ENCODE peak calls at places on chromosomes 4 and X, in eight cellular contexts. X is HepG2, U is GM13977, L is neural crest cell, R is endothelial cell, B is psoas muscle, M is ovary, Z is H1. I is an unnamed sample.

GRCh38 chrX:42176790-42177189 is 253.4 kb upstream of the CASK start:
- DNase-seq in X (no peak), U (no peak), L (no peak), R (no peak), B (no peak), M (no peak), Z (no peak), I (no peak)

GRCh38 chrX:155953055-155953454 is 44.4 kb upstream of the IL9R start:
- DNase-seq in X (no peak), U (no peak), L (no peak), R (no peak), B (no peak), M (no peak), Z (no peak), I (no peak)

GRCh38 chrX:154534526-154535322 is 11.9 kb downstream of the G6PD start:
- DNase-seq in X (peak), U (peak), L (peak), R (peak), B (peak), M (peak), Z (peak), I (peak)

GRCh38 chrX:56813318-56813837 is 84.3 kb downstream of the NBDY start:
- DNase-seq in X (no peak), U (peak), L (no peak), R (no peak), B (no peak), M (no peak), Z (no peak), I (peak)

GRCh38 chr4:76764251-76764650 is 133.7 kb downstream of the SOWAHB start:
- DNase-seq in X (no peak), U (no peak), L (no peak), R (no peak), B (no peak), M (no peak), Z (no peak), I (peak)

GRCh38 chrX:12984629-12985303 is 9.9 kb downstream of the TMSB4X start:
- DNase-seq in X (no peak), U (no peak), L (no peak), R (no peak), B (no peak), M (no peak), Z (no peak), I (no peak)

GRCh38 chr4:78155616-78156105 is 98.5 kb downstream of the FRAS1 start:
- DNase-seq in X (peak), U (no peak), L (no peak), R (no peak), B (no peak), M (no peak), Z (no peak), I (peak)

GRCh38 chrX:120111611-120112010 is 4.1 kb downstream of the RHOXF1 start:
- DNase-seq in X (no peak), U (no peak), L (no peak), R (no peak), B (no peak), M (no peak), Z (no peak), I (no peak)

GRCh38 chr4:1049591-1049905 is 38.1 kb downstream of the FGFRL1 start:
- DNase-seq in X (no peak), U (no peak), L (no peak), R (no peak), B (no peak), M (peak), Z (no peak), I (no peak)

GRCh38 chrX:46704767-46705386 is 54.0 kb downstream of the SLC9A7 start:
- DNase-seq in X (no peak), U (peak), L (no peak), R (no peak), B (no peak), M (no peak), Z (no peak), I (peak)

GRCh38 chr4:123343400-123344060 is 53.1 kb upstream of the SPRY1 start:
- DNase-seq in X (no peak), U (no peak), L (no peak), R (no peak), B (no peak), M (no peak), Z (no peak), I (no peak)

GRCh38 chrX:68672581-68673318 is 25.3 kb downstream of the STARD8 start:
- DNase-seq in X (no peak), U (no peak), L (no peak), R (no peak), B (peak), M (peak), Z (no peak), I (no peak)

GRCh38 chr4:143207555-143207954 is 22.8 kb downstream of the USP38 start:
- DNase-seq in X (peak), U (no peak), L (no peak), R (no peak), B (no peak), M (no peak), Z (no peak), I (peak)

GRCh38 chr4:95267081-95267480 is 281.7 kb downstream of the UNC5C start:
- DNase-seq in X (no peak), U (no peak), L (no peak), R (no peak), B (no peak), M (no peak), Z (no peak), I (no peak)

GRCh38 chr4:101556845-101557244 is 209.5 kb upstream of the PPP3CA start:
- DNase-seq in X (no peak), U (no peak), L (no peak), R (no peak), B (no peak), M (no peak), Z (no peak), I (no peak)

GRCh38 chrX:54479471-54480122 is 16.4 kb downstream of the FGD1 start:
- DNase-seq in X (no peak), U (no peak), L (no peak), R (no peak), B (no peak), M (no peak), Z (no peak), I (no peak)

GRCh38 chr4:4542824-4543485 is 1.1 kb upstream of the STX18 start:
- DNase-seq in X (peak), U (no peak), L (no peak), R (no peak), B (no peak), M (no peak), Z (no peak), I (no peak)

GRCh38 chr4:105572296-105572695 is 19.9 kb downstream of the ARHGEF38 start:
- DNase-seq in X (no peak), U (no peak), L (no peak), R (no peak), B (no peak), M (no peak), Z (no peak), I (no peak)

GRCh38 chrX:9997524-9997923 is 30.4 kb downstream of the CLDN34 start:
- DNase-seq in X (no peak), U (peak), L (no peak), R (no peak), B (no peak), M (no peak), Z (no peak), I (no peak)

GRCh38 chrX:47540754-47541538 is 20.1 kb upstream of the ARAF start:
- DNase-seq in X (peak), U (no peak), L (peak), R (peak), B (peak), M (peak), Z (peak), I (peak)

GRCh38 chr4:79259242-79259641 is 66.6 kb downstream of the NAA11 start:
- DNase-seq in X (no peak), U (no peak), L (no peak), R (no peak), B (no peak), M (no peak), Z (no peak), I (no peak)

GRCh38 chrX:131816551-131817136 is 206.5 kb upstream of the STK26 start:
- DNase-seq in X (no peak), U (peak), L (no peak), R (no peak), B (peak), M (peak), Z (no peak), I (peak)

GRCh38 chrX:131818297-131818936 is 204.7 kb upstream of the STK26 start:
- DNase-seq in X (no peak), U (no peak), L (no peak), R (no peak), B (no peak), M (no peak), Z (no peak), I (no peak)

GRCh38 chrX:131827935-131828334 is 195.2 kb upstream of the STK26 start:
- DNase-seq in X (no peak), U (peak), L (no peak), R (peak), B (no peak), M (no peak), Z (no peak), I (no peak)

GRCh38 chrX:131826572-131826971 is 196.5 kb upstream of the STK26 start:
- DNase-seq in X (no peak), U (no peak), L (no peak), R (no peak), B (no peak), M (no peak), Z (no peak), I (no peak)

DNA sequence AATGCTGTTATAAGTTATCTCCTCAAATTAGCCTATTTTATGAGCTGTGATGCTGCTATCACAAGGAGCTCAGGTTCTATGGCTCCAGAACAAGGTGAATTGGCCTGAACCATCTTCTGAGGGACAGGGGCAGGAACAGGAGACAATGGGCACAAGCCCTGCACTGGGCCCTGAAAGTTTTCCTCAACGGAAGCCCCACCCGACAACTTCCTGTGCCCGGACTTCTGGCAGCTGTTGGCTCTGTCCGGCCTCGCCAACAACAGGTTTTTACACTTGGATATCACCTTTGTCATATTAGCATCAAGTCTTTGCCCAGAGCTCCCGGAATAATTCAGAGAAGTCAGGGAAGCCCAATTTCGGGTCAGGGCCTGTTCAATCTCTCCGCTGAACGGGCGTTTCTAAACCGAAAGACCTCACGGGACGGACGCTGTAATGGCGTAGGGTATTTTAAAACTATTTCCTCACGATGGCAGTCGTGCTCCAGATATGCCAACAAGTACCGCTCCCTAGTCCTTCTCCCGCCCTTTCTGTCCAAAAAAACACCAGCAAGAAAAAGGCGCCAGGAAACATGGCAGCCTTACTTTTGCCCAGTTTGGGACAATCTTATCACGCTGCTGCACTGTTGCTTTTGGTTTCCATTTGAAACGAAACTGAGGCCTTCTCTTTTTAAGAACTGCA is 201.0 kb upstream of the STK26 start:
- DNase-seq in X (no peak), U (peak), L (no peak), R (no peak), B (peak), M (peak), Z (no peak), I (no peak)
- TF ChIP-seq CTCF in X (no peak), U (peak), L (no peak), R (no peak), B (peak), M (peak), Z (no peak), I (peak)

GRCh38 chr4:7190278-7190594 is 2.1 kb upstream of the SORCS2 start:
- DNase-seq in X (no peak), U (no peak), L (no peak), R (no peak), B (no peak), M (no peak), Z (no peak), I (no peak)

GRCh38 chr4:7190668-7191545 is 1.4 kb upstream of the SORCS2 start:
- DNase-seq in X (no peak), U (no peak), L (no peak), R (no peak), B (peak), M (peak), Z (no peak), I (no peak)

GRCh38 chr4:7187691-7188090 is 4.6 kb upstream of the SORCS2 start:
- DNase-seq in X (no peak), U (no peak), L (no peak), R (no peak), B (peak), M (no peak), Z (no peak), I (no peak)

GRCh38 chr4:7189066-7189465 is 3.3 kb upstream of the SORCS2 start:
- DNase-seq in X (no peak), U (no peak), L (no peak), R (no peak), B (peak), M (no peak), Z (no peak), I (no peak)

DNA sequence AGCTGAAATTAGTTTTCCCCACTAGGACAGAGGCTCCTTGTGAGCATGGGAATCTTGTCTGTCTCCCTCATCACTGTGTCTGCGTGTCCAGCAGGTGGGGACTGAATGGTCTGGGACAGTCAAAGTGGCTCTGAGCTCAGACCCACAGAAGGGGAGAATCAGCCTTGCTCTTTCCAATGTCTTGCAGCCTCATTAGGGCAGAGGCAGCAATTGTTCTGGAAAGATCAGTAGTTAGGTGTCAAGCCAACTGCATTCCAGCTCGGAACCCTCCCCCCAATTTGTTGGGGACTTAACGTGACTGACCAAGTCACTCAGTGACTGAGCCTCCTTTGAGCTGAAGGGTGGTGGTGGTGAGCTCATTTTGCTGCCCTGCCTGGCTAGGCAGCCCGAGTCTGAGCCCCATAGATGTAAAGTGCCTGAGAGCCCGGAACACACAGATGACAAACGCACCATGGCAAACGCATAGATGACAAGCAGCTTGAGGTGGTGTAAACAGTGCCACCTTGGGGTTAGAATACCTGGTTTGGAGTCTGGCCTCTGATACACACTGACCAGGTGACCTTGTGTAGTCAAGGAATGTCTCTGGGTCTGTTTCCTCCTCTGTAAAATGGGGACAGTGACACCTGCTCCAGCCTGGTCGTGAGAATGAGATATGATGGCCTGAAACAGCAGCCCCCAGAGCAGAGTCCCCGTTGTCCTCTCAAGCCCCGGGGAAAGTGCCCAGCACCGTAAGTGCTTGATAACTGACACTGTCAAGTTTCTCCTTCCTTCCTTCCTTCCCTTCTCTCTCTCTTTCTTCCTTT is 2.7 kb upstream of the SORCS2 start:
- DNase-seq in X (peak), U (no peak), L (no peak), R (no peak), B (peak), M (no peak), Z (no peak), I (no peak)
- TF ChIP-seq CTCF in X (peak), U (no peak), L (no peak), R (no peak), B (no peak), M (no peak), Z (no peak), I (no peak)

GRCh38 chrX:7068939-7069367 is 78.6 kb upstream of the STS start:
- DNase-seq in X (no peak), U (no peak), L (no peak), R (peak), B (no peak), M (no peak), Z (no peak), I (no peak)
- TF ChIP-seq CTCF in X (peak), U (peak), L (peak), R (no peak), B (no peak), M (no peak), Z (peak), I (peak)

DNA sequence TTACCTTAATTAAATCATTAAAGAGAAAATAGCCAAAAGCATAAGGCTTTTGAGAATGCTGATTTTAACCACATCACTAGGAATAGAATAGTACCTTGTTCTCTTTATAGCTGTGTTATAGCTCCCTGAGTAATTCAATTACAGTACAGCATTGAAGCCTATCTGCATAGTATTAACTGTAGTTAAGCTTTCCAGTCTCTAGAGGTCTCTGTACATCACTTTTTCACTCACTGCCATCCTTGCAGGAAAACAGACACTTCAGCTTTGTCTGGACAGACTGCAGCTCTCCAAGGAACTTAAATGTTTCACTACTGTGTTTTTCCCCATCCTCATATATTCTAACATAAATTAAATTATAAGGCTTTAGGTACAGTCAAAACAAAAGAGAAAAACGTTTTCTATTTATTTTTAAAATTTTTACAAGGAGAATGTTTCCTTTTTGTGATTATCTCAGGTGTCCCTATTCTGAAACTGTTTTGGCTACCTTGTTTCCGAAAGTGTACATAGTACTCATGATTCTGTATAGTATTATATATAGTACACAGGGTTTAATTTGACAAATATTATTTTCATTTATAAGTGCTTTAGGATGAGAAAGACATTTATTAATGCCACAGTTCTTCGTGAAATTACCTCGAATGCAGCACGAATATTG is 407.9 kb downstream of the PCDH18 start:
- DNase-seq in X (peak), U (peak), L (no peak), R (no peak), B (no peak), M (no peak), Z (no peak), I (peak)
- TF ChIP-seq CTCF in X (peak), U (peak), L (peak), R (peak), B (peak), M (peak), Z (no peak), I (peak)

DNA sequence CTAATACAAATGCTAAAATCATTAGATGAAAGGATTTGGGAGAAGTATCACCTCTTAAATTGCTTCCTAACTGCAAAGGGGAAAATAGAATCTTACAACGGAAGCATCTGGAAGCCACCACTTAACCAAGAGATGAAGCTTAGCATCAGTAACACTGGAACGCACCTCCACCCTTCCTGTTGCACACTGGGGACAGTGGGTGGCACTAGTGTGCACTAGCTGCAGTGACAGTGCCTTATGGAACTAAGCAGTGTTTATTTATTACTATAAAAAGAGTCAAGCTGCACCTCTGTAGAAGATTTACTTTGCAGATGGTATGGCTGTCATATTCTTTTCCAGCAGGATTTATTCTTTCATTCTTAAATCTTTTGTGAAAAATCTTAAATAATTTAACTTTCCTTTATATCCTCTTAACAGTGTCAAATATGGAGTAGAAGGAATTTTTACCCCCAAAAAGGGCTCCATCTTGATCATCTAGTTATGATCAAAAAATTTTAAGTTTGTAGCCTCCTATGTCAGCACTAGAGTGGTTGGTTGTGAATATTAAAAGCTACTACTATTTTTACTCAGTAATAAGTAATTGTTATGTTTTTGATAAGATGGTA is 76.7 kb downstream of the SCD5 start:
- DNase-seq in X (peak), U (no peak), L (no peak), R (no peak), B (no peak), M (no peak), Z (no peak), I (peak)
- TF ChIP-seq CTCF in X (peak), U (peak), L (peak), R (no peak), B (peak), M (peak), Z (peak), I (peak)

GRCh38 chr4:8023696-8024033 is 84.0 kb upstream of the AFAP1 start:
- DNase-seq in X (no peak), U (no peak), L (no peak), R (no peak), B (no peak), M (no peak), Z (no peak), I (no peak)
- TF ChIP-seq CTCF in X (no peak), U (no peak), L (no peak), R (no peak), B (no peak), M (no peak), Z (no peak), I (no peak)